ENCODE peak calls at places on chromosomes 3 and 15, in eight cellular contexts. One of them, this sample, is unnamed.
A peak's percentile ranks its signal among the peaks of the same experiment; 100 is the strongest.

GRCh38 chr15:82921242-82921641 is 31.3 kb downstream of the HOMER2 start:
- DNase-seq in Peyer's patch: no peak
- DNase-seq in breast epithelium: peak; percentile 41
- DNase-seq in tibial artery: no peak
- DNase-seq in cardiac muscle cell: no peak
- DNase-seq in HCT116: no peak
- DNase-seq in PC-3: no peak
- DNase-seq in AG04450: no peak
- DNase-seq in this sample: no peak

GRCh38 chr15:62060896-62061280 is 641 bp upstream of the VPS13C start:
- DNase-seq in cardiac muscle cell: no peak
- DNase-seq in Peyer's patch: no peak
- DNase-seq in tibial artery: no peak
- DNase-seq in AG04450: no peak
- DNase-seq in HCT116: no peak
- DNase-seq in breast epithelium: no peak
- DNase-seq in PC-3: no peak
- DNase-seq in this sample: no peak

GRCh38 chr15:68619303-68619698 is 40.5 kb downstream of the CORO2B start:
- DNase-seq in AG04450: no peak
- DNase-seq in tibial artery: no peak
- DNase-seq in PC-3: no peak
- DNase-seq in breast epithelium: no peak
- DNase-seq in Peyer's patch: no peak
- DNase-seq in HCT116: no peak
- DNase-seq in cardiac muscle cell: no peak
- DNase-seq in this sample: no peak

GRCh38 chr3:164577667-164578066 is 500.6 kb downstream of the SI start:
- DNase-seq in Peyer's patch: no peak
- DNase-seq in cardiac muscle cell: no peak
- DNase-seq in HCT116: no peak
- DNase-seq in tibial artery: no peak
- DNase-seq in AG04450: no peak
- DNase-seq in PC-3: no peak
- DNase-seq in breast epithelium: no peak
- DNase-seq in this sample: no peak

GRCh38 chr3:102053375-102053989 is 204.2 kb downstream of the NFKBIZ start:
- DNase-seq in AG04450: peak; percentile 13
- DNase-seq in HCT116: no peak
- DNase-seq in Peyer's patch: no peak
- DNase-seq in cardiac muscle cell: no peak
- DNase-seq in PC-3: peak; percentile 80
- DNase-seq in breast epithelium: no peak
- DNase-seq in tibial artery: no peak
- DNase-seq in this sample: no peak

GRCh38 chr15:88911766-88912118 is 1.4 kb downstream of the MFGE8 start:
- DNase-seq in Peyer's patch: no peak
- DNase-seq in PC-3: peak; percentile 65
- DNase-seq in cardiac muscle cell: peak; percentile 80
- DNase-seq in AG04450: no peak
- DNase-seq in tibial artery: no peak
- DNase-seq in HCT116: no peak
- DNase-seq in breast epithelium: no peak
- DNase-seq in this sample: no peak

GRCh38 chr15:98663606-98664005 is 15.3 kb downstream of the IGF1R start:
- DNase-seq in breast epithelium: no peak
- DNase-seq in AG04450: no peak
- DNase-seq in tibial artery: no peak
- DNase-seq in Peyer's patch: no peak
- DNase-seq in cardiac muscle cell: no peak
- DNase-seq in HCT116: no peak
- DNase-seq in PC-3: no peak
- DNase-seq in this sample: no peak

GRCh38 chr15:53831907-53832793 is 72.7 kb upstream of the WDR72 start:
- DNase-seq in cardiac muscle cell: no peak
- DNase-seq in PC-3: no peak
- DNase-seq in HCT116: no peak
- DNase-seq in AG04450: no peak
- DNase-seq in breast epithelium: no peak
- DNase-seq in Peyer's patch: no peak
- DNase-seq in tibial artery: no peak
- DNase-seq in this sample: no peak

GRCh38 chr3:184750684-184751083 is 38.8 kb upstream of the MAGEF1 start:
- DNase-seq in AG04450: no peak
- DNase-seq in PC-3: no peak
- DNase-seq in tibial artery: no peak
- DNase-seq in Peyer's patch: no peak
- DNase-seq in cardiac muscle cell: no peak
- DNase-seq in breast epithelium: no peak
- DNase-seq in HCT116: no peak
- DNase-seq in this sample: peak; percentile 5

GRCh38 chr15:60718661-60719069 is 239.7 kb upstream of the ICE2 start:
- DNase-seq in HCT116: no peak
- DNase-seq in cardiac muscle cell: no peak
- DNase-seq in AG04450: no peak
- DNase-seq in breast epithelium: no peak
- DNase-seq in tibial artery: no peak
- DNase-seq in PC-3: no peak
- DNase-seq in Peyer's patch: no peak
- DNase-seq in this sample: no peak

GRCh38 chr3:59277201-59277600 is 227.4 kb upstream of the CFAP20DC start:
- DNase-seq in HCT116: no peak
- DNase-seq in PC-3: peak; percentile 65
- DNase-seq in cardiac muscle cell: no peak
- DNase-seq in tibial artery: no peak
- DNase-seq in AG04450: no peak
- DNase-seq in Peyer's patch: no peak
- DNase-seq in breast epithelium: no peak
- DNase-seq in this sample: no peak

GRCh38 chr3:58874795-58875194 is 175.0 kb downstream of the CFAP20DC start:
- DNase-seq in HCT116: peak; percentile 64
- DNase-seq in PC-3: peak; percentile 88
- DNase-seq in AG04450: no peak
- DNase-seq in breast epithelium: no peak
- DNase-seq in tibial artery: no peak
- DNase-seq in cardiac muscle cell: no peak
- DNase-seq in Peyer's patch: no peak
- DNase-seq in this sample: no peak

DNA sequence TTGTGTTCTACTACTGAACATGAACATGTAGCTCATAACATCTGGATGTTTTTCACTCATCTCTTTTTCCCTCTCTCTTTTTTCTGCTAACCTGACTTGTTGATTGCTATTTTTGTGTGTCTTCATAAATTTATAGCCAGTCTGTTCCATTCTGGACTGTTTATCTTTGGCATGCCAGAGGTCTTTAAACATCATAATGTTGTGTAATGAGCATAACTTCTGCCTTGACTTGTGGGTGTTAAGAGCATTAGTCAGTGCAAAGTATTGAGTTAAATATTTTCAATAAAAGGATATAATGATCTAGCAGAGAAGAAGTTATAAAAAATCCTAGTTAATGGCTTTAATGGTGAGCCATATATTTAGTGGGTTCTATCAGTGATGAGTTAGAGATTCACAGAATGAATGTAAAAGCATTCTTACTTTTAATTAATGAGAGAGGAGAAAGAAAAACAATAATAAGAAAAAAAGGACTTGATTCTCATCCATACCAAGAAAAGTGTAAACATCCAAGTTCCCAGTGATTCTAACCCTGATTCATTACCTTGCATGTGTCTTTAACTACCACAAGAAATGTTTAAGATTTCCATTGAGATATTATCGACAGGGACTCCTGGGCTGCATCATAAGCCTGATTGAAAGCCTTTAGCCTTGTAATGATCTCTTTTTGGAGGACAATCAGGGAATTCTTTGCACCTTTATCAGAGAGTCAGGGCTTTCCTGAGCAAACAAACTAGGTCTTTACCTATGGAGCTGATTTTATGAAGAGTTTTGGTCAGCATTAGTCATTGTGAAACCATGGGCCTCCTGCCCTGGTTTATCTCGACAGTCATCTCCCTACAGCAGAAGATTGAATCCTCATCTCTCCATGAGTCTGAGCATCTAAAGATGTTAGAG is 22.9 kb downstream of the MITF start:
- DNase-seq in breast epithelium: no peak
- DNase-seq in tibial artery: no peak
- DNase-seq in Peyer's patch: no peak
- DNase-seq in PC-3: peak; percentile 81
- DNase-seq in cardiac muscle cell: no peak
- DNase-seq in HCT116: no peak
- DNase-seq in AG04450: peak; percentile 61
- DNase-seq in this sample: no peak
- H3K4me3 ChIP-seq in breast epithelium: no peak overlapping the region
- H3K4me3 ChIP-seq in tibial artery: no peak overlapping the region
- H3K4me3 ChIP-seq in Peyer's patch: no peak overlapping the region
- H3K4me3 ChIP-seq in PC-3: peak overlapping the region; percentile 33
- H3K4me3 ChIP-seq in cardiac muscle cell: no peak overlapping the region
- H3K4me3 ChIP-seq in HCT116: no peak overlapping the region
- H3K4me3 ChIP-seq in AG04450: no peak overlapping the region
- H3K4me3 ChIP-seq in this sample: no peak overlapping the region

GRCh38 chr3:12707425-12707824 is 43.5 kb upstream of the RAF1 start:
- DNase-seq in HCT116: no peak
- DNase-seq in AG04450: no peak
- DNase-seq in PC-3: peak; percentile 39
- DNase-seq in cardiac muscle cell: no peak
- DNase-seq in Peyer's patch: no peak
- DNase-seq in tibial artery: peak; percentile 22
- DNase-seq in breast epithelium: no peak
- DNase-seq in this sample: no peak

GRCh38 chr3:12706504-12707253 is 42.8 kb upstream of the RAF1 start:
- DNase-seq in tibial artery: peak; percentile 46
- DNase-seq in PC-3: peak; percentile 92
- DNase-seq in breast epithelium: no peak
- DNase-seq in Peyer's patch: no peak
- DNase-seq in cardiac muscle cell: peak; percentile 81
- DNase-seq in AG04450: no peak
- DNase-seq in HCT116: peak; percentile 78
- DNase-seq in this sample: no peak

GRCh38 chr3:12709334-12709733 is 45.4 kb upstream of the RAF1 start:
- DNase-seq in HCT116: no peak
- DNase-seq in PC-3: no peak
- DNase-seq in cardiac muscle cell: no peak
- DNase-seq in Peyer's patch: no peak
- DNase-seq in breast epithelium: no peak
- DNase-seq in tibial artery: no peak
- DNase-seq in AG04450: no peak
- DNase-seq in this sample: no peak

GRCh38 chr3:12710062-12710461 is 46.1 kb upstream of the RAF1 start:
- DNase-seq in breast epithelium: no peak
- DNase-seq in Peyer's patch: no peak
- DNase-seq in HCT116: no peak
- DNase-seq in tibial artery: no peak
- DNase-seq in PC-3: no peak
- DNase-seq in AG04450: no peak
- DNase-seq in cardiac muscle cell: no peak
- DNase-seq in this sample: no peak

DNA sequence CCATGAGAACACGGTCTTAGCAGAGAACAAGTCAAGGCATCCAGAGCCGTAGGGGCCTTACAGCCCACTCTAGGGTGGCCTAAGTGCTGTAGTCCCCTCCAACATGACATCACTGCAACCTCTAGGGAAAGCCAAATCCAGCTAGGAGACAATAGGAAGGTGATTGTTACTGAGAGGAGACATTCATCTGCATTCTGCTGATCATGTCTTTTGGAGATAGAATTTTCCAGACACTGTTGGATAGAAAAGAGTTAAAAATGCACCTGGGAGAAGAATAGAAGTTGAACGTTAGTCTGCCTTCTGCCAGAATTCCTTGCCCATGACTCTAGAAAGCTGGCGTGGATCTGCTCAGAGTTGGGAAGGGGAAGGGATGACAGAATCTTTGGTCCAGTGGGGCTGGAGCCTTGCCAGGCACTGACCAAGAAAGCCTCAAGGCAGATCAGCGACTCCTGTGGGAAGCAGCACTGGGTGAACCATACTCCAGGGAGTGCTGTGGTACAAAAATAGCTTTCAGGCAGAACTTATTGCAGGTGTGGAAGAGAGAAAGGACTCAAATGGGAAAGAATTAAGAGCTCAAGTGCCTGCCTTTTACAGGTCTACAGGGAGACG is 44.8 kb upstream of the RAF1 start:
- DNase-seq in Peyer's patch: no peak
- DNase-seq in HCT116: no peak
- DNase-seq in PC-3: peak; percentile 95
- DNase-seq in cardiac muscle cell: peak; percentile 72
- DNase-seq in breast epithelium: no peak
- DNase-seq in tibial artery: peak; percentile 60
- DNase-seq in AG04450: peak; percentile 79
- DNase-seq in this sample: no peak
- H3K27ac ChIP-seq in Peyer's patch: no peak overlapping the region
- H3K27ac ChIP-seq in HCT116: no peak overlapping the region
- H3K27ac ChIP-seq in PC-3: no peak overlapping the region
- H3K27ac ChIP-seq in cardiac muscle cell: no peak overlapping the region
- H3K27ac ChIP-seq in breast epithelium: no peak overlapping the region
- H3K27ac ChIP-seq in tibial artery: no peak overlapping the region
- H3K27ac ChIP-seq in AG04450: no peak overlapping the region
- H3K27ac ChIP-seq in this sample: no peak overlapping the region

DNA sequence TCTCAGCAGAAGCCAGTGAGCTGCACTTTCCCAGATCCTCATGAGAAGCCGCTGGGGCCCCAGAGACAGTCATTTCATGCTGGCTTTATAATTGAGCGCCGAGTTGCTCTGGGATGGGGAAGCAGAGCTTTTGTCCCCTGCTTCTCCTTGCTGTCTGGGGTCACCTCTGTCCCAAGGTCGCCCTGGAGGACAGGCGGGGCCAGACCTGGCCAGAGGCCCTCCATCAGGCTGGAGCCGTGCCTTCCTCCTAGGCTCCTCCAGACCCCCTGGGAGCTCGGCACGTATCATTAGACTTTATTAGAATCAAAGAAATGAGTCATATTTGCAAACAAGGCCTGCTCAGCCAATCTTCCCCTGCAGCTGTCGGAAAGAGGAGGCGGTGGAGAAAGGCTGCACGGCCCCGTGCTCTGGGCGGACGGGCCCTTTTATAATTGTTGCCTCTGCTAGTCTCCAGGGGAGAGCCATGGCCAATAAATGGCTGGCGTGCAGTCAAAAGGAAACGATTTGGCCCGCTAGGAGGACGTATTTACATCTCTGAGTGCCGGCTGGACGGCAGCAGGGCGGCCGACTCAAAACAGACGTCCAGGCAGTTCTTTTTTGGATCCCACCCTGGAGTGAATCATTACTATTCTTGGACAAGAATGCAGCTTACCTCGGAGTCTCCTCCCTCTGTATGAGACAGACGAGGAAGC is 50.4 kb downstream of the SLC6A6 start:
- DNase-seq in HCT116: peak; percentile 73
- DNase-seq in Peyer's patch: peak; percentile 29
- DNase-seq in PC-3: peak; percentile 92
- DNase-seq in tibial artery: peak; percentile 95
- DNase-seq in breast epithelium: peak; percentile 90
- DNase-seq in AG04450: peak; percentile 96
- DNase-seq in cardiac muscle cell: no peak
- DNase-seq in this sample: peak; percentile 83
- TF ChIP-seq CTCF in HCT116: no peak
- TF ChIP-seq CTCF in Peyer's patch: no peak
- TF ChIP-seq CTCF in PC-3: no peak
- TF ChIP-seq CTCF in tibial artery: peak; percentile 49
- TF ChIP-seq CTCF in breast epithelium: peak; percentile 51
- TF ChIP-seq CTCF in AG04450: peak; percentile 30
- TF ChIP-seq CTCF in cardiac muscle cell: peak; percentile 12
- TF ChIP-seq CTCF in this sample: no peak

GRCh38 chr3:9403463-9403862 is 6.0 kb downstream of the SETD5 start:
- DNase-seq in HCT116: no peak
- DNase-seq in PC-3: no peak
- DNase-seq in cardiac muscle cell: no peak
- DNase-seq in Peyer's patch: no peak
- DNase-seq in tibial artery: no peak
- DNase-seq in AG04450: no peak
- DNase-seq in breast epithelium: no peak
- DNase-seq in this sample: no peak
- H3K4me3 ChIP-seq in HCT116: no peak overlapping the region
- H3K4me3 ChIP-seq in PC-3: no peak overlapping the region
- H3K4me3 ChIP-seq in cardiac muscle cell: no peak overlapping the region
- H3K4me3 ChIP-seq in Peyer's patch: no peak overlapping the region
- H3K4me3 ChIP-seq in tibial artery: no peak overlapping the region
- H3K4me3 ChIP-seq in AG04450: no peak overlapping the region
- H3K4me3 ChIP-seq in breast epithelium: no peak overlapping the region
- H3K4me3 ChIP-seq in this sample: peak overlapping the region; percentile 33